ENCODE peak calls at places on chromosomes 3 and 15, in nine cellular contexts. W is osteocyte, H is BJ, P is activated B cell treated with CpG ODN at 0.5 μM for 24 hours, X is prostate gland, Z is WTC11, N is Calu3, I is GM12864, V is choroid plexus epithelial cell. S is an unnamed sample.

GRCh38 chr15:84979651-84980050 is 2.0 kb upstream of the PDE8A start:
- DNase-seq in W (no peak), H (no peak), P (no peak), X (peak; percentile 15), Z (peak; percentile 64), N (no peak), I (no peak), V (no peak), S (no peak)

GRCh38 chr15:48062476-48062875 is 58.3 kb upstream of the SLC24A5 start:
- DNase-seq in W (no peak), H (no peak), P (no peak), X (no peak), Z (no peak), N (no peak), I (no peak), V (peak; percentile 73), S (no peak)

GRCh38 chr3:20022954-20023644 is 11.0 kb upstream of the PP2D1 start:
- DNase-seq in W (no peak), H (no peak), P (no peak), X (no peak), Z (no peak), N (no peak), I (no peak), V (no peak), S (no peak)

GRCh38 chr15:73075151-73075859 is 23.0 kb downstream of the NEO1 start:
- DNase-seq in W (no peak), H (no peak), P (no peak), X (no peak), Z (no peak), N (no peak), I (no peak), V (no peak), S (no peak)

GRCh38 chr15:101614001-101614585 is 38.1 kb downstream of the TM2D3 start:
- DNase-seq in W (no peak), H (no peak), P (no peak), X (no peak), Z (no peak), N (no peak), I (no peak), V (no peak), S (no peak)

GRCh38 chr3:122410639-122411038 is 5.2 kb downstream of the WDR5B start:
- DNase-seq in W (no peak), H (no peak), P (no peak), X (no peak), Z (no peak), N (no peak), I (no peak), V (no peak), S (no peak)

GRCh38 chr3:23735062-23735461 is 70.7 kb upstream of the UBE2E1 start:
- DNase-seq in W (no peak), H (no peak), P (no peak), X (no peak), Z (no peak), N (no peak), I (no peak), V (peak; percentile 9), S (no peak)

GRCh38 chr15:87939838-87940457 is 316.6 kb downstream of the NTRK3 start:
- DNase-seq in W (no peak), H (no peak), P (no peak), X (no peak), Z (no peak), N (no peak), I (no peak), V (no peak), S (no peak)

GRCh38 chr3:53939081-53939582 is 47.5 kb upstream of the SELENOK start:
- DNase-seq in W (no peak), H (no peak), P (no peak), X (no peak), Z (no peak), N (no peak), I (no peak), V (no peak), S (no peak)

GRCh38 chr3:78978037-78978436 is 789.8 kb downstream of the ROBO1 start:
- DNase-seq in W (no peak), H (no peak), P (no peak), X (no peak), Z (no peak), N (no peak), I (no peak), V (peak; percentile 45), S (no peak)

GRCh38 chr3:105233056-105233455 is 133.7 kb upstream of the ALCAM start:
- DNase-seq in W (no peak), H (no peak), P (no peak), X (no peak), Z (no peak), N (no peak), I (no peak), V (peak; percentile 47), S (no peak)

GRCh38 chr3:178665747-178666146 is 129.5 kb downstream of the KCNMB2 start:
- DNase-seq in W (no peak), H (no peak), P (no peak), X (no peak), Z (no peak), N (no peak), I (no peak), V (no peak), S (no peak)

GRCh38 chr15:41180206-41180789 is 50.3 kb downstream of the EXD1 start:
- DNase-seq in W (no peak), H (no peak), P (no peak), X (no peak), Z (no peak), N (no peak), I (no peak), V (no peak), S (no peak)

GRCh38 chr15:63474810-63475316 is 29.5 kb upstream of the USP3 start:
- DNase-seq in W (no peak), H (no peak), P (peak; percentile 58), X (peak; percentile 77), Z (no peak), N (no peak), I (peak; percentile 96), V (no peak), S (peak; percentile 63)

DNA sequence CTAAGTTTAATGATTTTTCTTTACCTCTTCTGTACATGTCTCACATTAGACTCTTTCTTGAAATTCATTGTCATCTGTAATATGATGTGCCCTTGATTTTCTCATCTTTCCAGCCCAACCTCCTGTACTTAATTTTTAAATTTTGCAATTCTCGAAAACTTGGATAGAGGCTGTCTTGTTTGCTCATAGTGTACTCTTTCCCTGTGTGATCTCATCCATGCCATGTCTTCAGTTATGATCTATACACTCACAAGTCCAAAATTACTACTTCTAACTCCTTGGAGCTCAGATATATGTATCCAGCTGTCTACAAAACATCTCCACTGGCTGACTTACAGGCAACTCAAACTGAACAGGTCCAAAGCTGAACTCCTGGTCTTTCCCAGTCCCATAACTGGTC is 42.2 kb downstream of the CD200 start:
- DNase-seq in W (no peak), H (no peak), P (no peak), X (no peak), Z (no peak), N (no peak), I (no peak), V (no peak), S (no peak)
- TF ChIP-seq CTCF in W (no peak), H (no peak), P (no peak), X (no peak), Z (no peak), N (no peak), I (no peak), V (no peak), S (no peak)

GRCh38 chr15:89322822-89323221 is 11.8 kb downstream of the POLG start:
- DNase-seq in W (no peak), H (no peak), P (no peak), X (no peak), Z (no peak), N (no peak), I (no peak), V (no peak), S (no peak)

GRCh38 chr15:89320200-89320599 is 14.4 kb downstream of the POLG start:
- DNase-seq in W (no peak), H (no peak), P (no peak), X (no peak), Z (no peak), N (no peak), I (no peak), V (no peak), S (no peak)

GRCh38 chr15:89325039-89325803 is 9.4 kb downstream of the POLG start:
- DNase-seq in W (no peak), H (no peak), P (no peak), X (no peak), Z (no peak), N (no peak), I (no peak), V (no peak), S (no peak)

GRCh38 chr15:89323825-89324224 is 10.8 kb downstream of the POLG start:
- DNase-seq in W (no peak), H (no peak), P (no peak), X (no peak), Z (no peak), N (no peak), I (no peak), V (no peak), S (no peak)

GRCh38 chr15:89321521-89322410 is 12.9 kb downstream of the POLG start:
- DNase-seq in W (no peak), H (no peak), P (no peak), X (no peak), Z (no peak), N (peak; percentile 30), I (no peak), V (no peak), S (no peak)
- TF ChIP-seq CTCF in W (no peak), H (peak; percentile 4), P (no peak), X (no peak), Z (no peak), N (peak; percentile 27), I (no peak), V (no peak), S (no peak)

GRCh38 chr3:37912052-37912733 is 50.5 kb downstream of the CTDSPL start:
- DNase-seq in W (no peak), H (no peak), P (no peak), X (no peak), Z (peak; percentile 42), N (no peak), I (no peak), V (no peak), S (no peak)
- TF ChIP-seq CTCF in W (no peak), H (no peak), P (no peak), X (no peak), Z (no peak), N (no peak), I (peak; percentile 19), V (peak; percentile 36), S (peak; percentile 11)

DNA sequence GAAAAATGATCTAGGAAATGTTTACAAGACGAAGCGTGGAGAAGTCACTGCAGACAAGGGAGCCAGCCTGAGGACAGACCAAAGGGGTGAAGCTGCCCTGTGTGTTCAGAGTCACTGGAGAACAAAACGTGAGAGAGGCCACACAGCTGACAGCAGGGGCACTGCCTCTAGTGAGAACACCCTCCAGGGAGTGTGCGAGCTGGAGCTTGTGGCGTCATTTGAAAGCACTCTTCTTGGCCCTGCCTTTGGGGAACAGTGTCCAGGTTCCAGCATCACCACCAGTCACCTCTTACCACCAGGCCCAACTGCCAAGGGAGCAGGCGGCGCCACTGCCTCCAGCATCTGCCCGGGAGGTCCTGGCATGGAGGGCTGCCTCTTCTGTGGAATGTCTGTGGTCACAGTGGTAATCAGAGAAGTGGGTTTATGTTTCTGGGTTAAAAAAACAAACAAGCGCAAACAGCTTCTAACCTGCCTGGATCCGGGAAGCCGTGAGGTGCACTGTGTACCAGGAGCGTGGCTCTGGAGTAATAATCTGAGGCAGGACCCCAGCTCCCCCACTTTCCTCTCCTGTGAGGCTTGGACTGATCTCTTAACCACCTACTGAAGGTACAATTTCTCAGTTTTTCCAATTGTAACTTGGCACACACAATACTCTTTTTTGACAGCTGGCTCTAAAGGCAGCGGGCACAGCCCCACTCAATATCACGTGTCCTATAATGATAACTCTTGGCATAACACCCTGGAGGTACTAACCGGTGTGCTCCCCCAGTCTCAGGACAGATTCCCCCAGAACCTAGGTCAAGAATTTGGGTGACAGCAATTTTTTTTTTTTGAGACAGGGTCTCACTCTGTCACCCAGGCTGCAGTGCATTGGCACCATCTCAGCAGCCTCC is 32.2 kb upstream of the CDCP1 start:
- DNase-seq in W (peak; percentile 90), H (no peak), P (no peak), X (peak; percentile 56), Z (no peak), N (no peak), I (no peak), V (peak; percentile 81), S (no peak)
- TF ChIP-seq CTCF in W (no peak), H (no peak), P (no peak), X (no peak), Z (no peak), N (no peak), I (no peak), V (no peak), S (no peak)